ENCODE peak calls at places on chromosome 16, in six cellular contexts. Q, R, Y, J, Z and G are unnamed samples.
A peak's percentile ranks its signal among the peaks of the same experiment; 100 is the strongest.

GRCh38 chr16:27786221-27786848 is 236.4 kb downstream of the KATNIP start:
- DNase-seq in Z (no peak), J (peak; percentile 12), Q (no peak), Y (no peak), R (no peak), G (no peak)

GRCh38 chr16:86354641-86355040 is 155.7 kb upstream of the FOXF1 start:
- DNase-seq in Y (no peak), R (peak; percentile 73), Z (no peak), J (no peak), Q (no peak), G (no peak)

GRCh38 chr16:49487746-49488145 is 114.1 kb downstream of the C16orf78 start:
- DNase-seq in Q (no peak), R (no peak), Y (no peak), Z (no peak), J (no peak), G (no peak)

GRCh38 chr16:52976539-52977167 is 76.0 kb downstream of the CHD9NB start:
- DNase-seq in J (peak; percentile 41), Y (no peak), R (peak; percentile 22), Q (no peak), Z (no peak), G (peak; percentile 39)

GRCh38 chr16:22912654-22913053 is 98.7 kb downstream of the HS3ST2 start:
- DNase-seq in Z (no peak), R (no peak), J (no peak), Y (no peak), Q (peak; percentile 58), G (no peak)

GRCh38 chr16:15055141-15056053 is 477 bp downstream of the NTAN1 start:
- DNase-seq in R (peak; percentile 23), J (peak; percentile 34), Q (peak; percentile 85), Y (no peak), Z (peak; percentile 27), G (peak; percentile 19)

GRCh38 chr16:88020513-88020885 is 69.3 kb downstream of the BANP start:
- DNase-seq in Z (no peak), J (no peak), R (no peak), Q (no peak), Y (no peak), G (no peak)

GRCh38 chr16:15958703-15959348 is 9.4 kb downstream of the ABCC1 start:
- DNase-seq in R (no peak), Q (no peak), Z (no peak), J (no peak), Y (no peak), G (no peak)

GRCh38 chr16:9798474-9798873 is 383.8 kb downstream of the GRIN2A start:
- DNase-seq in R (no peak), Q (no peak), Y (no peak), Z (no peak), J (no peak), G (no peak)

GRCh38 chr16:89057738-89058137 is 35.9 kb upstream of the ACSF3 start:
- DNase-seq in J (no peak), Y (no peak), Q (no peak), Z (no peak), R (no peak), G (no peak)

GRCh38 chr16:85750827-85751641 is at the start of gene C16orf74:
- DNase-seq in J (no peak), R (peak; percentile 35), Y (no peak), Q (no peak), Z (peak; percentile 83), G (peak; percentile 32)

GRCh38 chr16:49441366-49441780 is 67.8 kb downstream of the C16orf78 start:
- DNase-seq in Q (peak; percentile 68), Z (no peak), J (no peak), Y (peak; percentile 71), R (no peak), G (no peak)

GRCh38 chr16:84595052-84595481 is 22.8 kb downstream of the COTL1 start:
- DNase-seq in Z (no peak), J (no peak), Y (no peak), R (no peak), Q (no peak), G (no peak)

GRCh38 chr16:4737545-4737944 is 3.2 kb downstream of the DNAAF8 start:
- DNase-seq in J (no peak), R (no peak), Q (no peak), Z (no peak), Y (no peak), G (no peak)

GRCh38 chr16:16124438-16124837 is 98.9 kb downstream of the ABCC6 start:
- DNase-seq in Z (no peak), R (no peak), J (no peak), Q (no peak), Y (no peak), G (no peak)

GRCh38 chr16:81553814-81554675 is 109.4 kb downstream of the CMIP start:
- DNase-seq in R (no peak), Z (no peak), Y (no peak), Q (no peak), J (no peak), G (no peak)

GRCh38 chr16:55189179-55189578 is 134.8 kb upstream of the IRX6 start:
- DNase-seq in R (no peak), Z (no peak), Q (no peak), Y (no peak), J (no peak), G (no peak)

GRCh38 chr16:58306327-58306726 is 11.5 kb upstream of the PRSS54 start:
- DNase-seq in J (peak; percentile 15), R (peak; percentile 24), Q (no peak), Z (no peak), Y (no peak), G (no peak)

GRCh38 chr16:969508-970378 is 1.0 kb downstream of the LMF1 start:
- DNase-seq in R (peak; percentile 13), Q (peak; percentile 67), Z (peak; percentile 54), Y (no peak), J (no peak), G (no peak)

GRCh38 chr16:68283840-68284595 is 19.7 kb downstream of the SLC7A6 start:
- DNase-seq in Q (no peak), Y (no peak), J (no peak), R (no peak), Z (no peak), G (no peak)

GRCh38 chr16:31471875-31472558 is at the start of gene TGFB1I1:
- DNase-seq in Z (no peak), Y (no peak), Q (peak; percentile 64), J (no peak), R (peak; percentile 80), G (peak; percentile 56)

GRCh38 chr16:2429771-2430663 is 770 bp downstream of the CCNF start:
- DNase-seq in Q (no peak), R (peak; percentile 19), J (peak; percentile 54), Z (no peak), Y (no peak), G (peak; percentile 31)
- TF ChIP-seq POLR2A in Q (no peak), R (no peak), J (no peak), Z (no peak), Y (no peak), G (no peak)

GRCh38 chr16:67039260-67040020 is 10.5 kb downstream of the CBFB start:
- DNase-seq in Y (no peak), Z (no peak), R (peak; percentile 72), J (no peak), Q (no peak), G (no peak)
- TF ChIP-seq USF2 in Y (no peak), Z (no peak), R (no peak), J (no peak), Q (no peak), G (no peak)

GRCh38 chr16:10936585-10936984 is 5.7 kb downstream of the DEXI start:
- DNase-seq in R (no peak), Q (no peak), J (no peak), Y (no peak), Z (no peak), G (no peak)

GRCh38 chr16:10937068-10937859 is 5.0 kb downstream of the DEXI start:
- DNase-seq in J (no peak), Q (no peak), R (no peak), Y (no peak), Z (no peak), G (no peak)

GRCh38 chr16:10939649-10940206 is 2.5 kb downstream of the DEXI start:
- DNase-seq in J (no peak), Y (no peak), Q (no peak), R (no peak), Z (no peak), G (no peak)

GRCh38 chr16:10938844-10939648 is 3.2 kb downstream of the DEXI start:
- DNase-seq in J (peak; percentile 56), Z (no peak), Q (no peak), R (no peak), Y (no peak), G (no peak)

DNA sequence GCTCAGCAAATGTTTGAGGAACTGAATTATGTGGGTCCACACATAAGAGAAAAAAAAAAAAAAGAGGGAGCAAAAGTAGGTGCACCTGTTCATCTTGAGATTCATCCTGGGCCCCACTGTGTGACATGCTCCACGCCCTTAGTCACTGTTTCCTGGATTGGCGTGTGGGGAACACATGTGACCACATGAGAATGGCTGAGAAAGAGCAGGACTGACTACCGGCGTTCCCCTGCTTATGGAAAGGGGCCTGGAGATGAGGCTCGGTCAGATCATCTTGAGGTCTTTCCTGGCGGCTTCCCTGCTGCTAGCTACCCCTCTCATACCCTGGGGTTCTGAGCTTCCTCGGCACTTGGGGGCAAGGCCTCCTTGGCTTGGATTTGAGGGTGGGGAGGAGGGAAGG is 3.9 kb downstream of the DEXI start:
- DNase-seq in R (no peak), Z (no peak), Q (no peak), J (no peak), Y (no peak), G (no peak)
- TF ChIP-seq POLR2A in R (no peak), Z (no peak), Q (no peak), J (peak; percentile 15), Y (peak; percentile 56), G (no peak)

GRCh38 chr16:6193718-6194117 is 1096.1 kb upstream of the EEF2KMT start:
- DNase-seq in Q (peak; percentile 77), Y (no peak), R (no peak), J (peak; percentile 1), Z (peak; percentile 13), G (no peak)
- TF ChIP-seq USF2 in Q (no peak), Y (no peak), R (no peak), J (no peak), Z (no peak), G (no peak)

DNA sequence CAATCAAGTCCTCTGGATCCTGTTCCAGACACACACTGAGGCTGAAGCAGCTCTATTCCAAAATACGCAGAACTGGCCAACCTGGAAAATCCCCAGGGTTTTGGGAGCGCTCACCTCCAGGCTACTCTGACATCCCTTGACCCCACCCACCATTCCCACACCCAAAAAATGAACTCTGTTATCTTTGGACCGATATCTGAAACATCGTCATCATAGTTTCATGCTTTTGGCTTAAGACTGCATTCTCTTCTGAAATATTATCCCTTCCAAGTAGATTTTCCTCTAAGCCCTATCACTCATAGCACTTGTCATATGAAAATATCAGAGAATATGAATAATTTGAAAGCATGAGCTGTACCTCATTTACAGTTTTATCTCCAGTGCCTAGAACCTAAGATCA is 34.7 kb downstream of the VAT1L start:
- DNase-seq in Q (no peak), R (no peak), J (no peak), Z (no peak), Y (no peak), G (no peak)
- TF ChIP-seq POLR2A in Q (no peak), R (no peak), J (no peak), Z (no peak), Y (no peak), G (no peak)

GRCh38 chr16:69741519-69741918 is 13.2 kb downstream of the NOB1 start:
- DNase-seq in R (peak; percentile 67), Y (no peak), Z (no peak), Q (no peak), J (no peak), G (no peak)
- TF ChIP-seq USF2 in R (no peak), Y (no peak), Z (no peak), Q (no peak), J (no peak), G (no peak)

GRCh38 chr16:75225678-75226515 is 7.1 kb downstream of the CTRB1 start:
- DNase-seq in R (no peak), Y (no peak), Q (no peak), Z (no peak), J (no peak), G (no peak)
- TF ChIP-seq POLR2A in R (no peak), Y (no peak), Q (no peak), Z (no peak), J (no peak), G (no peak)